ENCODE peak calls at places on chromosome 13, in five cellular contexts. E is testis, Q is transverse colon, F is IMR-90, Y is A549. T is an unnamed sample.

GRCh38 chr13:46756977-46757376 is 40.0 kb downstream of the ESD start:
- DNase-seq in E (no peak), Q (no peak), F (peak; percentile 48), Y (no peak), T (no peak)

GRCh38 chr13:73900591-73900990 is 233.6 kb downstream of the KLF12 start:
- DNase-seq in E (no peak), Q (no peak), F (no peak), Y (no peak), T (no peak)

GRCh38 chr13:29909975-29910674 is 59.7 kb upstream of the UBL3 start:
- DNase-seq in E (no peak), Q (no peak), F (peak; percentile 78), Y (no peak), T (no peak)

GRCh38 chr13:44815507-44816074 is 173.7 kb downstream of the NUFIP1 start:
- DNase-seq in E (peak; percentile 32), Q (no peak), F (peak; percentile 98), Y (peak; percentile 75), T (peak; percentile 51)

GRCh38 chr13:102039264-102039663 is 362.6 kb downstream of the FGF14 start:
- DNase-seq in E (no peak), Q (no peak), F (no peak), Y (no peak), T (no peak)

GRCh38 chr13:19601749-19602725 is 31.4 kb upstream of the MPHOSPH8 start:
- DNase-seq in E (peak; percentile 48), Q (peak; percentile 34), F (peak; percentile 27), Y (peak; percentile 38), T (no peak)

GRCh38 chr13:30125422-30126073 is 181.8 kb downstream of the KATNAL1 start:
- DNase-seq in E (peak; percentile 42), Q (no peak), F (peak; percentile 94), Y (peak; percentile 31), T (peak; percentile 27)

GRCh38 chr13:80012281-80012680 is 328.6 kb downstream of the SPRY2 start:
- DNase-seq in E (peak; percentile 15), Q (no peak), F (no peak), Y (no peak), T (peak; percentile 6)

GRCh38 chr13:37899753-37900152 is 30.2 kb upstream of the TRPC4 start:
- DNase-seq in E (no peak), Q (no peak), F (no peak), Y (no peak), T (no peak)

GRCh38 chr13:43057653-43058317 is 34.4 kb downstream of the DNAJC15 start:
- DNase-seq in E (no peak), Q (no peak), F (no peak), Y (no peak), T (no peak)

GRCh38 chr13:94154362-94154761 is 325.1 kb downstream of the DCT start:
- DNase-seq in E (peak; percentile 28), Q (no peak), F (peak; percentile 35), Y (no peak), T (peak; percentile 4)

DNA sequence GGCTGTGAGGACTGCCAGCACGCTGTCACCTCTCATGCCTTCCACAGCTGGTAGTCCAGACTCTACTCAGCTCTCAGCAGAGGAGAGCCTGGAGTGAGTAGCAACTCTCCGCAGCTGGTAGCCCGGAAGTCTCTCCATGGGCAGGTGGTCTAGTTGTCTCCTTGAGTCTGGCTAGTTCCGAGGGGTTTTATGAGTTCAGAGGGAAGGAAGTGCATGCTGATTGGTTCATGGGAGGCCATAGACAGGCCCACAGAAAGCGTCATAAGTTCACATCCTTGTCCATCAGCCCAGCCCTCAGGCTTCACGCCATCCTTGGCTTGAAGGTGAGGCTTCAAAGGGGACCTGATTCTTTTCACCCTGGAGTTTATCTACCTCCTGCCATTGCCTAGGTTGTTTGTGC is 2662.4 kb upstream of the PCDH20 start:
- DNase-seq in E (peak; percentile 48), Q (no peak), F (no peak), Y (no peak), T (no peak)
- TF ChIP-seq POLR2A in E (no peak), Q (no peak), F (no peak), Y (no peak), T (no peak)

GRCh38 chr13:99978781-99979452 is 2.7 kb upstream of the ZIC2 start:
- DNase-seq in E (no peak), Q (no peak), F (no peak), Y (no peak), T (no peak)

GRCh38 chr13:99980201-99981114 is 1.1 kb upstream of the ZIC2 start:
- DNase-seq in E (peak; percentile 75), Q (peak; percentile 69), F (peak; percentile 43), Y (no peak), T (peak; percentile 96)

GRCh38 chr13:99977912-99978780 is 3.4 kb upstream of the ZIC2 start:
- DNase-seq in E (no peak), Q (no peak), F (no peak), Y (no peak), T (no peak)

GRCh38 chr13:99981115-99982020 is at the start of gene ZIC2:
- DNase-seq in E (no peak), Q (no peak), F (no peak), Y (no peak), T (peak; percentile 95)

GRCh38 chr13:99979453-99980200 is 2.0 kb upstream of the ZIC2 start:
- DNase-seq in E (no peak), Q (no peak), F (no peak), Y (no peak), T (peak; percentile 95)
- TF ChIP-seq POLR2A in E (no peak), Q (no peak), F (no peak), Y (no peak), T (peak; percentile 43)

DNA sequence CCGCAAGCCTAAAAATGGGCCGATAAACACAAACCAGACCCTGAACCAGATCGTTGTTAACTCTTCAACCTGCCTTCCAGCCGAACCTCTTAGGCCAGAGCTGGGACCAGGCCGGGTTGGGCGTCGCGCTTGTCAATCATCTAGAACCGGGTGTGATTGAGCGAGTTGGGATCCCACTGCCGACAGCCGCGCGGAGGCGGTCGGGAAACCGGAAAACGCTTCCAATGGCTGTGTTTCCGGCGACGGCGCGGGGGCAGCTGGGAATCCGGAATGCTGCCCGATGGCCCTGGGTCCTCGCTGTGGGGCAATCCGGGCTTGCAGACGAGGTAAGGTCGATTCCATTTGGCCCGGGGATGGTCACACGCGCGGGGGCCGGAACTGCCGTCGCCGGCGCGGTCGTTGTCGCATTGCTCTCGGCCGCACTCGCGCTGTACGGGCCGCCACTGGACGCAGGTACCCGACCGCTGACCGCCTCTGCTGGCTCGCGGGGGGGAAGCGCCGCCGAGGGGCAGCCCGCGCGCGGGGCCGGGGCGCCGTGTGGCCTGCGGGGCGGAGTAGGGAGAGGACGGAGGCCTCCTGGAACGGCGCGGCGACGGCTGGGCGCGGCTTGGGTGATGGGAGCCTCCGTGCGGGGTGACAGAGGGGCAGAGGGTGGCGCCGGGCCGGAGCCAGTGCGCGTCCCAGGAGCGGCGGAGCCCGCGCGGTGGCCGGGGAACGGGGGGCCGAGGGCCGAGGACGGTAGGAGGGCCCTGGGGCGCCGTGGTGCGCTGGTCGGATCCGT is at the start of gene NAXD:
- DNase-seq in E (peak; percentile 97), Q (peak; percentile 94), F (peak; percentile 93), Y (peak; percentile 99), T (peak; percentile 100)
- TF ChIP-seq POLR2A in E (no peak), Q (peak; percentile 72), F (peak; percentile 52), Y (peak; percentile 65), T (peak; percentile 47)

DNA sequence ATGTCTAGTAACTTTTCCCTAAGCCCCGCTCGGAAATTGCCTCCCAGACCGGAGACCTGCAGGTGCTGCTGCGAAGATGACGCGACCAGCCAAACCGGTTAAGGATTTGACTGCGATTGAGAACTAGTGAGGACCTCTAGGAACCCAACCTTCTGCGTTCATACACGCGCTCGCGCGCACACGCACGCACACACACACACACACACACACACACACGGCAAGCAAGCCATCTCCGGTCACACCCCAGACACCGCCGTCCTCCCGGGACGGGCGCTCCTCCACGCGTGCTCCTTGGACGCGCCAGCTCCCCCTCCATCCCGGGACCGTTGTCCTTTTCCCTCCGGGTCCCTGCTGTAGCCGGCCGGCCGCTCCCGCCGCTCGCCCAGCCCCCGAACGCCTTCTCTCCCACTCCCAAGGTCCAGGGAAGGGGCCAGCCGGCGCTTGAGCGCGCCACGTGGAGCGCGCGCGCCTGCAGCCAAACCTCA is 1.2 kb downstream of the TBC1D4 start:
- DNase-seq in E (peak; percentile 58), Q (peak; percentile 77), F (peak; percentile 37), Y (peak; percentile 5), T (no peak)
- TF ChIP-seq POLR2A in E (no peak), Q (peak; percentile 34), F (no peak), Y (no peak), T (no peak)

GRCh38 chr13:76886292-76887061 is at the start of gene KCTD12:
- DNase-seq in E (peak; percentile 96), Q (peak; percentile 81), F (peak; percentile 73), Y (peak; percentile 14), T (peak; percentile 52)
- TF ChIP-seq POLR2A in E (no peak), Q (peak; percentile 67), F (no peak), Y (peak; percentile 36), T (peak; percentile 62)

DNA sequence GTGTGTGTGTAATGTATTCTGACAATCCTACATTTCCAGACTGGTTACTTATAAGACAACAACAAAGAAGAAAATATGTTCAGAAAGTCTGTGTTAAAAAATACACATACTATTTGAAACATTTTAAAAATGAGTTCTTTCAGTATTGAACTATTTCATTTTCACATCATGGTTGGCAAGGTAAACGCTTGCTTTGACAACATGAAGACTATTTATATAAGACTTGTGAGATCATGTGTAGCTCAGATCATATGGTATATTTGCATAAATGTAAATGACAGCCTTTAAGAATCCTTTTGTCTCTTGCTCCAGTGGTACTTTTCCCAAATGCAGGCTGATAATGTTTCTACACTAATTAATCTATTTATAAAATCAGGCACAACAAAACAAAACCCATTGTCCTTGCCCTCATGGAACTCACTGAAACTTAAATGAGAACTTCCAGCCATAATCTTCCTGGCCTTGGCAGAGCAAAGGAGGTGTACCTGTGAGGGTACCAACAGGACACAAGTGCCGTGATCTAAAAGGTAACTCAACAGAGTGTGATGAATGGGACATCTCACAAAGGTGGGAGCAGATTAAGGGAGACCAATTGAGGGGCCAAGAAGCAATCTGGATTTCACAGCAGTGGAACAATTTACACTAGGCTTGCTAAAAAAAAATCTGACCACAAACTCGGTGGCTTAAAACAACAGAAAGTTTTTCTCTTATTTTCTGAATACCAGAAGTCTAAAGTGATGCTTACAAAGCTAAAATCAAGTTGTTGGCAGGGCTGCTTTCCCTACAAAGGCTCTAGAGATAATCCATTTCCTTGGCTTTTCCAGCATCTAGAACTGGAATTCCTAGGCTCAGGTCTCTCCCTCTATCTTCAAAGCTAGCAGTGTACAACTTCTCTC is 348.9 kb downstream of the TBC1D4 start:
- DNase-seq in E (no peak), Q (no peak), F (no peak), Y (no peak), T (no peak)
- TF ChIP-seq POLR2A in E (no peak), Q (no peak), F (no peak), Y (no peak), T (peak; percentile 35)

GRCh38 chr13:109867766-109868165 is 81.4 kb upstream of the IRS2 start:
- DNase-seq in E (no peak), Q (no peak), F (no peak), Y (no peak), T (no peak)

GRCh38 chr13:109870281-109871017 is 84.1 kb upstream of the IRS2 start:
- DNase-seq in E (no peak), Q (no peak), F (no peak), Y (no peak), T (no peak)

GRCh38 chr13:109868583-109869311 is 82.4 kb upstream of the IRS2 start:
- DNase-seq in E (no peak), Q (no peak), F (peak; percentile 17), Y (peak; percentile 28), T (peak; percentile 30)

GRCh38 chr13:109871018-109871370 is 84.6 kb upstream of the IRS2 start:
- DNase-seq in E (no peak), Q (no peak), F (peak; percentile 55), Y (no peak), T (no peak)

GRCh38 chr13:109869312-109870237 is 83.2 kb upstream of the IRS2 start:
- DNase-seq in E (peak; percentile 90), Q (peak; percentile 64), F (peak; percentile 44), Y (peak; percentile 70), T (no peak)
- TF ChIP-seq POLR2A in E (no peak), Q (no peak), F (no peak), Y (no peak), T (no peak)

GRCh38 chr13:113364371-113364932 is 522 bp upstream of the GRTP1 start:
- DNase-seq in E (no peak), Q (peak; percentile 17), F (no peak), Y (peak; percentile 17), T (no peak)
- TF ChIP-seq POLR2A in E (no peak), Q (no peak), F (no peak), Y (no peak), T (no peak)

T was measured in H54.